ENCODE peak calls at places on chromosomes 6 and 20, in six cellular contexts. N, J, Z, Q, C and K are unnamed samples.

GRCh38 chr6:13277231-13277630 is 51.1 kb downstream of the TBC1D7 start:
- DNase-seq in N (no peak), J (no peak), Z (no peak), Q (no peak), C (no peak), K (no peak)

GRCh38 chr20:43922614-43923013 is 8.0 kb downstream of the TOX2 start:
- DNase-seq in N (no peak), J (no peak), Z (no peak), Q (no peak), C (no peak), K (no peak)

GRCh38 chr6:43871284-43871683 is 101.3 kb downstream of the VEGFA start:
- DNase-seq in N (no peak), J (no peak), Z (no peak), Q (no peak), C (no peak), K (no peak)

GRCh38 chr6:90156861-90157260 is 139.8 kb downstream of the BACH2 start:
- DNase-seq in N (no peak), J (no peak), Z (no peak), Q (no peak), C (no peak), K (no peak)

GRCh38 chr6:131995924-131996323 is 44.8 kb upstream of the CCN2 start:
- DNase-seq in N (no peak), J (no peak), Z (peak), Q (no peak), C (peak), K (no peak)

GRCh38 chr6:31689249-31690110 is 8.6 kb upstream of the LY6G5C start:
- DNase-seq in N (no peak), J (no peak), Z (no peak), Q (no peak), C (peak), K (no peak)

GRCh38 chr6:43608310-43608763 is 20.7 kb downstream of the GTPBP2 start:
- DNase-seq in N (peak), J (peak), Z (peak), Q (peak), C (peak), K (peak)

GRCh38 chr20:45983279-45983743 is 11.3 kb upstream of the ZNF335 start:
- DNase-seq in N (no peak), J (no peak), Z (no peak), Q (peak), C (no peak), K (no peak)

GRCh38 chr6:21053612-21054011 is 519.4 kb downstream of the CDKAL1 start:
- DNase-seq in N (no peak), J (no peak), Z (no peak), Q (no peak), C (no peak), K (no peak)

GRCh38 chr6:118350881-118351430 is 197.1 kb upstream of the PLN start:
- DNase-seq in N (no peak), J (no peak), Z (no peak), Q (no peak), C (no peak), K (no peak)

GRCh38 chr20:63124092-63124781 is 91.7 kb downstream of the YTHDF1 start:
- DNase-seq in N (no peak), J (no peak), Z (no peak), Q (no peak), C (no peak), K (no peak)

GRCh38 chr20:38249536-38250310 is 10.8 kb downstream of the KIAA1755 start:
- DNase-seq in N (no peak), J (no peak), Z (no peak), Q (no peak), C (no peak), K (no peak)

GRCh38 chr6:144219056-144219685 is 66.0 kb upstream of the UTRN start:
- DNase-seq in N (peak), J (no peak), Z (peak), Q (peak), C (peak), K (peak)

GRCh38 chr20:50278377-50278683 is 87.7 kb downstream of the CEBPB start:
- DNase-seq in N (no peak), J (no peak), Z (no peak), Q (no peak), C (no peak), K (no peak)

GRCh38 chr6:116105247-116105646 is 4.6 kb downstream of the NT5DC1 start:
- DNase-seq in N (peak), J (no peak), Z (no peak), Q (no peak), C (no peak), K (no peak)
- TF ChIP-seq CHD2 in N (no peak), J (no peak), Z (no peak), Q (no peak), C (no peak), K (no peak)

GRCh38 chr6:161186173-161186769 is 87.6 kb downstream of the AGPAT4 start:
- DNase-seq in N (no peak), J (no peak), Z (peak), Q (no peak), C (no peak), K (no peak)
- TF ChIP-seq CHD2 in N (no peak), J (no peak), Z (no peak), Q (no peak), C (no peak), K (no peak)

DNA sequence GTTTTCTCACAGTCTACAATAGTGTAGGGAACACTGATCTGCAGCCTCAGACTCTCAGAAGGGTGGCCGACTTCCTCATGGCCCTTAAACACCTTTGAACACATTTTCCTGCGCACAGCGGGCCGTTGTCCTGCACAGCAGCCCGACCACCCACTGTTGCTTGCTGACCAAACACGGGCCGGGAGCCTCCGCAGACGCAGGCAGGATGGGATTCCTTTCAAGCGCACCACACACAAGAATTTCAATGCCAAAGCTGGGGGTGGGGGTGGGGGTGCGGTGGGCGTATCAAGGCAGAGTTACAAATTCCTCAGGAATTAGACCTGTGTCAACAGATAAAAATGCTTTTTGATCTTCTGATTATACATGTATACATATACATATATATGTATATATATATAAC is 74.5 kb downstream of the HUS1B start:
- DNase-seq in N (peak), J (peak), Z (no peak), Q (no peak), C (no peak), K (no peak)
- TF ChIP-seq CHD2 in N (no peak), J (no peak), Z (no peak), Q (no peak), C (no peak), K (no peak)

GRCh38 chr6:15425947-15426346 is 180.1 kb downstream of the JARID2 start:
- DNase-seq in N (no peak), J (no peak), Z (no peak), Q (no peak), C (no peak), K (no peak)

GRCh38 chr6:15419493-15419892 is 173.6 kb downstream of the JARID2 start:
- DNase-seq in N (no peak), J (no peak), Z (no peak), Q (no peak), C (no peak), K (no peak)

GRCh38 chr6:15420959-15421438 is 175.1 kb downstream of the JARID2 start:
- DNase-seq in N (no peak), J (no peak), Z (no peak), Q (no peak), C (no peak), K (no peak)

GRCh38 chr6:15423286-15423957 is 177.6 kb downstream of the JARID2 start:
- DNase-seq in N (no peak), J (no peak), Z (no peak), Q (no peak), C (no peak), K (no peak)

GRCh38 chr6:15421945-15422733 is 176.3 kb downstream of the JARID2 start:
- DNase-seq in N (no peak), J (no peak), Z (no peak), Q (no peak), C (no peak), K (no peak)
- TF ChIP-seq CHD2 in N (no peak), J (no peak), Z (no peak), Q (no peak), C (no peak), K (peak)